ENCODE peak calls at places on chromosomes 12 and 14, in six cellular contexts. Z is fibroblast of lung, K is heart right ventricle, H is breast epithelium, O is aorta, N is MM.1S. Y is an unnamed sample. For H3K27me3 and H3K9me3, the result is how much of the 10 kb centered on the place peaks cover.

GRCh38 chr12:33182485-33182884 is 257.1 kb downstream of the SYT10 start:
- DNase-seq in N (no peak), O (no peak), K (no peak), H (no peak), Z (no peak), Y (no peak)

GRCh38 chr14:68544150-68544892 is 248.5 kb downstream of the ZFP36L1 start:
- DNase-seq in O (no peak), Z (peak), N (no peak), H (peak), K (peak), Y (peak)

GRCh38 chr12:52213541-52214420 is 19.3 kb upstream of the KRT7 start:
- DNase-seq in K (peak), H (peak), Z (peak), O (peak), N (peak), Y (peak)

GRCh38 chr12:88578274-88578673 is 2.0 kb downstream of the KITLG start:
- DNase-seq in H (no peak), N (no peak), O (no peak), K (no peak), Z (peak), Y (no peak)

GRCh38 chr12:130752692-130753230 is 36.7 kb upstream of the RIMBP2 start:
- DNase-seq in N (no peak), H (no peak), K (no peak), O (no peak), Z (no peak), Y (no peak)

GRCh38 chr12:2268478-2269286 is 215.9 kb downstream of the CACNA1C start:
- DNase-seq in N (no peak), K (no peak), Z (peak), H (no peak), O (peak), Y (no peak)

GRCh38 chr12:120903382-120903817 is 758 bp downstream of the SPPL3 start:
- DNase-seq in K (peak), N (no peak), O (peak), H (peak), Z (peak), Y (peak)

GRCh38 chr12:80364056-80364455 is 80.0 kb upstream of the PTPRQ start:
- DNase-seq in N (no peak), O (no peak), K (no peak), Z (peak), H (no peak), Y (no peak)

GRCh38 chr14:18660585-18660922 is 59.6 kb downstream of the OR11H12 start:
- DNase-seq in H (no peak), N (no peak), Z (no peak), O (no peak), K (no peak), Y (no peak)

GRCh38 chr14:95686935-95687334 is 709 bp downstream of the TCL1B start:
- DNase-seq in Z (no peak), O (no peak), N (no peak), H (no peak), K (no peak), Y (no peak)

GRCh38 chr14:105089746-105090492 is 24.7 kb upstream of the GPR132 start:
- DNase-seq in K (peak), Z (no peak), H (no peak), N (no peak), O (peak), Y (peak)
- H3K27me3 ChIP-seq in K (under half), Z (under half), H (under half), N (under half), O (under half), Y (under half)

GRCh38 chr12:38138225-38139221 is 178.1 kb upstream of the ALG10B start:
- DNase-seq in Z (peak), H (peak), O (peak), K (peak), N (peak), Y (peak)
- H3K9me3 ChIP-seq in Z (under half), H (under half), O (under half), K (under half), N (under half), Y (under half)

GRCh38 chr14:30876692-30877091 is 2.3 kb downstream of the COCH start:
- DNase-seq in N (no peak), K (no peak), Z (no peak), O (no peak), H (no peak), Y (no peak)
- H3K27me3 ChIP-seq in N (under half), K (under half), Z (under half), O (under half), H (under half), Y (under half)

GRCh38 chr12:31974673-31975072 is 15.5 kb downstream of the RESF1 start:
- DNase-seq in O (no peak), N (no peak), K (no peak), Z (no peak), H (no peak), Y (no peak)
- H3K9me3 ChIP-seq in O (under half), N (under half), K (under half), Z (under half), H (under half), Y (under half)

DNA sequence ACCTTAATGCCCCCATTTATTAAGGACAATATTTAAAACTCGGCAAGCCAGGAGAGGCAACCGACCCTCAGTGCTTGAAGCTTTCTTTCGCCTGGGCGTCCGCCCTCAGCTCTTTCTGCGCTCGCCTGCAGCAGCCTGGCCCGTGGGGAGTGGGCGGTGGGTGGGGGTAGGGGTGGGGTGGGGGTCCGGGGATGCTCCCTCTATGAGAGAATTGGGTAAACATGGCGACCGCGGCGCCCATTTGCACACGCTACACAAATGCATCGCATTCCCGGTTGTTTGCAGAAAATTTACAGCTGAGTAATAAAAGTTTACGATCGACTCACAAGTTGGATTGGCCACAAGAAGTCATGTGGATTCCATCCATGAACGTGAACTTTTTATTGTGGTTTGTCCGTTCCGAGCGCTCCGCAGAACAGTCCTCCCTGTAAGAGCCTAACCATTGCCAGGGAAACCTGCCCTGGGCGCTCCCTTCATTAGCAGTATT is 7.7 kb downstream of the HOXC8 start:
- DNase-seq in K (no peak), O (no peak), Z (no peak), H (no peak), N (no peak), Y (no peak)
- H3K27me3 ChIP-seq in K (half or more), O (under half), Z (under half), H (under half), N (half or more), Y (under half)

DNA sequence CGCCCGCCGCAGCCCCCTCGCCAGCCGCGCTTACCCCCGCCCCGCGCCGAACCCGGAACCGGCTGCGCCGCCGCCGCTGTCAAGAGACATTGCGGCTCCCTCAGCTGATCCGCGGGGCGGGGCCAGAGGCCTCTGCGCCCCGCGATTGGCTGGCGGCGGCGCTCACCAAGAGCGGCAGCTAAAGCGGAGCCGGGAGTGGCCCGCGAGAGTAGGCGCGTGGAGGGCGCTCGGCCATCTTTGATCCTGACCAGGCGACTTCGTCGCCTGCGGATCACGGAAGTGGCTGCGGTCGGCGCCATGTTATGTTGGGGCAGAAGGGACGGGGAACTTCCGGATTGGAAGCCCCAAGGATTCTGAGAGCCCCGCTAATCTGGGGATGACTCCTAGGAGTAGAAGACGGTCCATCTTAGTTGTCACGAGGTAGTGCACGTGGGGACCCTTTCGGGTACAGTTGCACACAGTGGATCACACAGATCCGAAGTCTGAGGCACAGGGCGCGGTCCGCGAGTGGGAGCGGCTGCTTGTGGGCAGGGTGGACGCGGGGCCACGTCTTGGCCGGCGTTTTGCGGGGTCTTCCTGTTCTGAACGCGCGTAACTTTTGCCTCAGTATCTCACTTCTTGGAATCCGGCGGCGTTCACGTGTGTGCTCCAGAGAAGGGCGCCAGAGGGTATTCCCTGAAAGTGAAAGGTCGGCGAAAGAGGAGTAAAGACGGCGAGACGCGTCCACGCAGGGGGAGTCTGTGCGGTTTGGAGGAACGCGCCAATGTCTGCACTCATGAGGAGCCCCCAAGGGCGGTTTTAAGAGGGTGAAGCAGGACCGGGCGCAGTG is at the start of gene CHFR:
- DNase-seq in K (peak), O (peak), Z (peak), N (no peak), H (peak), Y (peak)
- H3K9me3 ChIP-seq in K (under half), O (under half), Z (under half), N (under half), H (under half), Y (under half)

DNA sequence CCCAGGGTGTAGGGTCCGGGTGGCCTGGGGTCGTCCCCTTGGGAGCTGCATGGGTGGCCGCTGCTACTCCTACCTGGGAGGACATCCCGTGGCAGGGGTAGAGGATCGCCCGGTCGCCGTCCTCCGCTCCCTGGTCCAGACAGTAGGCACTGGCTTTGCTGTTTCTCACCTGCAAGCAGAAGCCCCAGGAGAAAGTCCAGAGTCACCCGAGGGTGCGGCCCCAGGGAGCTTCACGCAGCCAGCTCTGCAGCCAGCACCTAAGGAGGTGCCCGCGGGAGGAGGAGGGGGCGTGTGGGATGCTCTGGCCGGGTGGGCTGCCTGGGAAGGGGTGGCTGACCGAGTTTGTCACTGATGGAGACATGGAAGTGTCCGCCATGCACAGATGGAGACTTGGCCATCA is 54.8 kb downstream of the NOC4L start:
- DNase-seq in Z (no peak), K (no peak), N (no peak), O (no peak), H (no peak), Y (no peak)
- H3K27me3 ChIP-seq in Z (under half), K (half or more), N (under half), O (under half), H (under half), Y (under half)